ENCODE peak calls at places on chromosomes 2 and 18, in six cellular contexts. A, Y, C, O, X and H are unnamed samples.
A peak's percentile ranks its signal among the peaks of the same experiment; 100 is the strongest.

GRCh38 chr2:210429403-210430137 is 47.0 kb downstream of the LANCL1 start:
- DNase-seq in A (no peak), Y (no peak), C (no peak), O (no peak), X (no peak), H (no peak)

GRCh38 chr2:222572264-222572721 is 83.6 kb downstream of the FARSB start:
- DNase-seq in A (no peak), Y (no peak), C (no peak), O (no peak), X (no peak), H (no peak)

GRCh38 chr2:157257312-157258252 is at the start of gene GALNT5:
- DNase-seq in A (no peak), Y (peak; percentile 16), C (no peak), O (peak; percentile 52), X (no peak), H (no peak)

GRCh38 chr18:78904179-78904531 is 75.5 kb upstream of the SALL3 start:
- DNase-seq in A (no peak), Y (no peak), C (no peak), O (no peak), X (no peak), H (no peak)

GRCh38 chr2:135245055-135245454 is 193.0 kb downstream of the RAB3GAP1 start:
- DNase-seq in A (peak; percentile 16), Y (peak; percentile 7), C (peak; percentile 30), O (no peak), X (peak; percentile 92), H (no peak)

GRCh38 chr18:45102863-45103262 is 422.2 kb downstream of the SETBP1 start:
- DNase-seq in A (no peak), Y (no peak), C (peak; percentile 51), O (no peak), X (no peak), H (no peak)

GRCh38 chr2:212726403-212726802 is 187.8 kb upstream of the ERBB4 start:
- DNase-seq in A (no peak), Y (no peak), C (no peak), O (no peak), X (no peak), H (no peak)

GRCh38 chr18:10006261-10006903 is 92.6 kb downstream of the VAPA start:
- DNase-seq in A (no peak), Y (peak; percentile 3), C (peak; percentile 50), O (no peak), X (peak; percentile 29), H (no peak)

GRCh38 chr2:186544255-186544675 is 45.6 kb upstream of the ITGAV start:
- DNase-seq in A (peak; percentile 93), Y (peak; percentile 85), C (no peak), O (no peak), X (peak; percentile 98), H (no peak)

GRCh38 chr18:11119962-11120361 is 29.4 kb downstream of the PIEZO2 start:
- DNase-seq in A (peak; percentile 94), Y (peak; percentile 44), C (no peak), O (no peak), X (no peak), H (no peak)

GRCh38 chr2:238024986-238025385 is 35.8 kb upstream of the SCLY start:
- DNase-seq in A (no peak), Y (no peak), C (no peak), O (no peak), X (no peak), H (no peak)

GRCh38 chr2:215451012-215451756 is 15.3 kb upstream of the FN1 start:
- DNase-seq in A (no peak), Y (no peak), C (no peak), O (no peak), X (no peak), H (no peak)

GRCh38 chr2:219104107-219105050 is 43.7 kb upstream of the IHH start:
- DNase-seq in A (peak; percentile 66), Y (peak; percentile 60), C (peak; percentile 67), O (peak; percentile 59), X (peak; percentile 35), H (no peak)

GRCh38 chr2:140308706-140309105 is 1528.5 kb upstream of the NXPH2 start:
- DNase-seq in A (no peak), Y (no peak), C (no peak), O (no peak), X (no peak), H (no peak)

GRCh38 chr18:46622999-46623398 is 34.0 kb downstream of the LOXHD1 start:
- DNase-seq in A (no peak), Y (peak; percentile 11), C (peak; percentile 35), O (no peak), X (no peak), H (peak; percentile 2)

GRCh38 chr2:141380625-141381012 is 750.2 kb downstream of the LRP1B start:
- DNase-seq in A (no peak), Y (no peak), C (no peak), O (no peak), X (no peak), H (no peak)

GRCh38 chr2:188676012-188676405 is 298.2 kb upstream of the COL3A1 start:
- DNase-seq in A (no peak), Y (peak; percentile 6), C (no peak), O (no peak), X (no peak), H (no peak)

GRCh38 chr2:119823734-119824334 is 64.1 kb downstream of the PTPN4 start:
- DNase-seq in A (peak; percentile 46), Y (peak; percentile 53), C (peak; percentile 73), O (peak; percentile 29), X (peak; percentile 65), H (no peak)

GRCh38 chr2:128329607-128330006 is 10.9 kb upstream of the HS6ST1 start:
- DNase-seq in A (no peak), Y (no peak), C (no peak), O (no peak), X (no peak), H (no peak)

GRCh38 chr18:50127516-50128229 is 67.3 kb downstream of the MYO5B start:
- DNase-seq in A (no peak), Y (no peak), C (no peak), O (no peak), X (no peak), H (no peak)

GRCh38 chr2:179592167-179592936 is 269.1 kb downstream of the ZNF385B start:
- DNase-seq in A (no peak), Y (no peak), C (no peak), O (no peak), X (no peak), H (no peak)

GRCh38 chr18:76459687-76460350 is 35.2 kb downstream of the ZNF516 start:
- DNase-seq in A (no peak), Y (peak; percentile 81), C (no peak), O (no peak), X (peak; percentile 21), H (no peak)

GRCh38 chr2:176768185-176768584 is 444.4 kb upstream of the HNRNPA3 start:
- DNase-seq in A (no peak), Y (no peak), C (no peak), O (no peak), X (no peak), H (no peak)

GRCh38 chr2:3268705-3269029 is 109.0 kb downstream of the EIPR1 start:
- DNase-seq in A (no peak), Y (no peak), C (no peak), O (no peak), X (no peak), H (no peak)

GRCh38 chr18:49722472-49722871 is 90.9 kb downstream of the ACAA2 start:
- DNase-seq in A (no peak), Y (no peak), C (no peak), O (no peak), X (no peak), H (no peak)

GRCh38 chr2:191506515-191506914 is 171.4 kb upstream of the NABP1 start:
- DNase-seq in A (no peak), Y (peak; percentile 93), C (no peak), O (no peak), X (no peak), H (no peak)

GRCh38 chr18:49464718-49465598 is 4.5 kb upstream of the DYM start:
- DNase-seq in A (no peak), Y (peak; percentile 20), C (peak; percentile 65), O (no peak), X (peak; percentile 29), H (no peak)

GRCh38 chr2:41706261-41706660 is 341.6 kb upstream of the PKDCC start:
- DNase-seq in A (no peak), Y (no peak), C (no peak), O (no peak), X (no peak), H (no peak)

GRCh38 chr18:3486514-3486913 is 36.5 kb downstream of the TGIF1 start:
- DNase-seq in A (no peak), Y (no peak), C (no peak), O (no peak), X (no peak), H (no peak)

GRCh38 chr2:132479140-132479539 is 62.5 kb downstream of the GPR39 start:
- DNase-seq in A (no peak), Y (peak; percentile 13), C (no peak), O (no peak), X (no peak), H (no peak)

GRCh38 chr18:59945544-59945943 is 45.7 kb downstream of the PMAIP1 start:
- DNase-seq in A (no peak), Y (no peak), C (no peak), O (no peak), X (no peak), H (no peak)

GRCh38 chr2:126657146-126657635 is 1.2 kb downstream of the GYPC start:
- DNase-seq in A (no peak), Y (no peak), C (peak; percentile 90), O (peak; percentile 35), X (no peak), H (no peak)

GRCh38 chr2:16763493-16763899 is 97.9 kb upstream of the CYRIA start:
- DNase-seq in A (no peak), Y (peak; percentile 9), C (peak; percentile 60), O (no peak), X (no peak), H (no peak)

DNA sequence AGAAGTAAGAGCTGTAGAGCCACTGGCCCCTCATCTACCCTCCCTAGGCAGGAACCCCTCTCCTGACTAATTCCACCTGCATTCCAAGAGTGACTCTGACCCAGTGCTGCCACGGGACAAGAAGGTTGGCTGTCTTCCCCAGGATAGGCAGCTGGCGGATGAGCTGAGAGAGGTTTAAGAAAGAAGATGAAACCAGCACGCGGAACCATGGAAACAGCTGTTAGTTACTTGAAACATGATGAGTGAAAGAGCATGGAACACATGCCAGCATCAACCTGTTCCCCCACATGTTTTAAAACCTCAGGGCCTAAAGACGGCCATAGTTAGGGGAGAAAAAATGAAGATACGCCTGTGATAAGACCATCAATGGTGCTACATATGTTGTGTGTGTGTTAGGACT is 74.1 kb downstream of the RND3 start:
- DNase-seq in A (no peak), Y (no peak), C (no peak), O (no peak), X (no peak), H (no peak)
- TF ChIP-seq MYC in A (no peak), Y (no peak), C (no peak), O (no peak), X (no peak), H (no peak)

GRCh38 chr2:197869030-197869429 is 64.6 kb downstream of the PLCL1 start:
- DNase-seq in A (no peak), Y (no peak), C (no peak), O (no peak), X (no peak), H (no peak)
- TF ChIP-seq MYC in A (no peak), Y (no peak), C (no peak), O (no peak), X (no peak), H (no peak)

GRCh38 chr2:27227501-27227900 is 10.3 kb downstream of the CAD start:
- DNase-seq in A (no peak), Y (no peak), C (no peak), O (no peak), X (no peak), H (no peak)
- TF ChIP-seq MYC in A (no peak), Y (no peak), C (no peak), O (no peak), X (no peak), H (no peak)

GRCh38 chr18:66638856-66639621 is 35.1 kb upstream of the CDH19 start:
- DNase-seq in A (no peak), Y (no peak), C (peak; percentile 15), O (no peak), X (peak; percentile 36), H (no peak)
- TF ChIP-seq MYC in A (no peak), Y (no peak), C (no peak), O (no peak), X (no peak), H (no peak)